ENCODE peak calls at places on chromosomes 16 and 17, in ten cellular contexts. One of them, this sample, is unnamed.

GRCh38 chr16:88300463-88300835 is 82.3 kb upstream of the ZNF469 start:
- DNase-seq in lower leg skin: no peak
- DNase-seq in left ventricle myocardium inferior: no peak
- DNase-seq in A549: no peak
- DNase-seq in H1: no peak
- DNase-seq in BJ: no peak
- DNase-seq in cardiac fibroblast: no peak
- DNase-seq in thyroid gland: no peak
- DNase-seq in heart right ventricle: no peak
- DNase-seq in Peyer's patch: no peak
- DNase-seq in this sample: no peak

GRCh38 chr16:3737181-3737580 is 19.9 kb upstream of the TRAP1 start:
- DNase-seq in thyroid gland: no peak
- DNase-seq in left ventricle myocardium inferior: no peak
- DNase-seq in BJ: no peak
- DNase-seq in H1: no peak
- DNase-seq in A549: no peak
- DNase-seq in heart right ventricle: no peak
- DNase-seq in cardiac fibroblast: no peak
- DNase-seq in lower leg skin: no peak
- DNase-seq in Peyer's patch: no peak
- DNase-seq in this sample: no peak

GRCh38 chr17:45729284-45729907 is 54.7 kb upstream of the CRHR1 start:
- DNase-seq in A549: no peak
- DNase-seq in thyroid gland: peak
- DNase-seq in H1: no peak
- DNase-seq in cardiac fibroblast: no peak
- DNase-seq in lower leg skin: no peak
- DNase-seq in Peyer's patch: no peak
- DNase-seq in left ventricle myocardium inferior: no peak
- DNase-seq in BJ: no peak
- DNase-seq in heart right ventricle: no peak
- DNase-seq in this sample: no peak

GRCh38 chr17:61408151-61409041 is 8.8 kb downstream of the TBX2 start:
- DNase-seq in thyroid gland: no peak
- DNase-seq in lower leg skin: no peak
- DNase-seq in Peyer's patch: no peak
- DNase-seq in left ventricle myocardium inferior: no peak
- DNase-seq in cardiac fibroblast: peak
- DNase-seq in BJ: no peak
- DNase-seq in H1: no peak
- DNase-seq in heart right ventricle: no peak
- DNase-seq in A549: no peak
- DNase-seq in this sample: no peak

GRCh38 chr17:67974598-67975066 is 21.6 kb downstream of the C17orf58 start:
- DNase-seq in H1: peak
- DNase-seq in thyroid gland: no peak
- DNase-seq in Peyer's patch: no peak
- DNase-seq in BJ: no peak
- DNase-seq in A549: no peak
- DNase-seq in lower leg skin: no peak
- DNase-seq in cardiac fibroblast: no peak
- DNase-seq in left ventricle myocardium inferior: no peak
- DNase-seq in heart right ventricle: no peak
- DNase-seq in this sample: no peak

GRCh38 chr17:41610965-41611640 is 1.5 kb downstream of the KRT16 start:
- DNase-seq in H1: no peak
- DNase-seq in cardiac fibroblast: no peak
- DNase-seq in A549: no peak
- DNase-seq in lower leg skin: no peak
- DNase-seq in heart right ventricle: no peak
- DNase-seq in Peyer's patch: no peak
- DNase-seq in left ventricle myocardium inferior: no peak
- DNase-seq in BJ: no peak
- DNase-seq in thyroid gland: no peak
- DNase-seq in this sample: no peak

GRCh38 chr16:47132310-47132709 is 11.4 kb downstream of the NETO2 start:
- DNase-seq in Peyer's patch: no peak
- DNase-seq in left ventricle myocardium inferior: no peak
- DNase-seq in lower leg skin: no peak
- DNase-seq in heart right ventricle: no peak
- DNase-seq in A549: no peak
- DNase-seq in cardiac fibroblast: no peak
- DNase-seq in H1: no peak
- DNase-seq in thyroid gland: no peak
- DNase-seq in BJ: no peak
- DNase-seq in this sample: no peak

GRCh38 chr17:78383725-78384471 is 5.4 kb downstream of the PGS1 start:
- DNase-seq in heart right ventricle: peak
- DNase-seq in BJ: peak
- DNase-seq in A549: no peak
- DNase-seq in H1: no peak
- DNase-seq in thyroid gland: peak
- DNase-seq in cardiac fibroblast: peak
- DNase-seq in lower leg skin: peak
- DNase-seq in Peyer's patch: peak
- DNase-seq in left ventricle myocardium inferior: peak
- DNase-seq in this sample: no peak

GRCh38 chr16:83717814-83718213 is 90.0 kb upstream of the HSBP1 start:
- DNase-seq in A549: no peak
- DNase-seq in H1: no peak
- DNase-seq in lower leg skin: no peak
- DNase-seq in heart right ventricle: peak
- DNase-seq in cardiac fibroblast: peak
- DNase-seq in thyroid gland: no peak
- DNase-seq in BJ: peak
- DNase-seq in Peyer's patch: no peak
- DNase-seq in left ventricle myocardium inferior: no peak
- DNase-seq in this sample: no peak

GRCh38 chr16:85577899-85578598 is 35.1 kb upstream of the GSE1 start:
- DNase-seq in heart right ventricle: no peak
- DNase-seq in A549: no peak
- DNase-seq in left ventricle myocardium inferior: no peak
- DNase-seq in lower leg skin: no peak
- DNase-seq in H1: no peak
- DNase-seq in BJ: no peak
- DNase-seq in Peyer's patch: no peak
- DNase-seq in thyroid gland: no peak
- DNase-seq in cardiac fibroblast: no peak
- DNase-seq in this sample: no peak

GRCh38 chr16:86110134-86110533 is 211.2 kb downstream of the IRF8 start:
- DNase-seq in heart right ventricle: no peak
- DNase-seq in lower leg skin: no peak
- DNase-seq in thyroid gland: no peak
- DNase-seq in cardiac fibroblast: no peak
- DNase-seq in BJ: no peak
- DNase-seq in left ventricle myocardium inferior: no peak
- DNase-seq in A549: no peak
- DNase-seq in Peyer's patch: no peak
- DNase-seq in H1: no peak
- DNase-seq in this sample: no peak

GRCh38 chr16:46855389-46855788 is 24.4 kb upstream of the C16orf87 start:
- DNase-seq in BJ: no peak
- DNase-seq in left ventricle myocardium inferior: no peak
- DNase-seq in A549: no peak
- DNase-seq in cardiac fibroblast: no peak
- DNase-seq in lower leg skin: no peak
- DNase-seq in heart right ventricle: no peak
- DNase-seq in Peyer's patch: no peak
- DNase-seq in H1: no peak
- DNase-seq in thyroid gland: no peak
- DNase-seq in this sample: no peak

GRCh38 chr17:51610834-51611233 is 350.5 kb downstream of the UTP18 start:
- DNase-seq in lower leg skin: no peak
- DNase-seq in A549: no peak
- DNase-seq in BJ: no peak
- DNase-seq in H1: no peak
- DNase-seq in cardiac fibroblast: no peak
- DNase-seq in left ventricle myocardium inferior: no peak
- DNase-seq in Peyer's patch: no peak
- DNase-seq in heart right ventricle: no peak
- DNase-seq in thyroid gland: no peak
- DNase-seq in this sample: no peak

GRCh38 chr17:51611585-51611984 is 351.2 kb downstream of the UTP18 start:
- DNase-seq in Peyer's patch: no peak
- DNase-seq in left ventricle myocardium inferior: no peak
- DNase-seq in H1: no peak
- DNase-seq in thyroid gland: no peak
- DNase-seq in lower leg skin: no peak
- DNase-seq in BJ: no peak
- DNase-seq in heart right ventricle: peak
- DNase-seq in cardiac fibroblast: no peak
- DNase-seq in A549: no peak
- DNase-seq in this sample: no peak

GRCh38 chr17:51610155-51610554 is 349.8 kb downstream of the UTP18 start:
- DNase-seq in left ventricle myocardium inferior: no peak
- DNase-seq in heart right ventricle: no peak
- DNase-seq in BJ: no peak
- DNase-seq in cardiac fibroblast: no peak
- DNase-seq in A549: no peak
- DNase-seq in thyroid gland: no peak
- DNase-seq in Peyer's patch: no peak
- DNase-seq in H1: no peak
- DNase-seq in lower leg skin: no peak
- DNase-seq in this sample: no peak

GRCh38 chr17:51612692-51613091 is 352.3 kb downstream of the UTP18 start:
- DNase-seq in heart right ventricle: no peak
- DNase-seq in cardiac fibroblast: no peak
- DNase-seq in A549: no peak
- DNase-seq in H1: no peak
- DNase-seq in BJ: no peak
- DNase-seq in left ventricle myocardium inferior: no peak
- DNase-seq in Peyer's patch: no peak
- DNase-seq in lower leg skin: no peak
- DNase-seq in thyroid gland: no peak
- DNase-seq in this sample: no peak

GRCh38 chr17:51613255-51613654 is 352.9 kb downstream of the UTP18 start:
- DNase-seq in A549: no peak
- DNase-seq in heart right ventricle: no peak
- DNase-seq in lower leg skin: no peak
- DNase-seq in BJ: no peak
- DNase-seq in thyroid gland: no peak
- DNase-seq in cardiac fibroblast: no peak
- DNase-seq in Peyer's patch: no peak
- DNase-seq in left ventricle myocardium inferior: no peak
- DNase-seq in H1: no peak
- DNase-seq in this sample: no peak
- TF ChIP-seq CTCF in A549: no peak
- TF ChIP-seq CTCF in heart right ventricle: no peak
- TF ChIP-seq CTCF in lower leg skin: no peak
- TF ChIP-seq CTCF in BJ: no peak
- TF ChIP-seq CTCF in thyroid gland: no peak
- TF ChIP-seq CTCF in cardiac fibroblast: no peak
- TF ChIP-seq CTCF in Peyer's patch: no peak
- TF ChIP-seq CTCF in left ventricle myocardium inferior: no peak
- TF ChIP-seq CTCF in H1: no peak
- TF ChIP-seq CTCF in this sample: no peak

GRCh38 chr17:8753976-8754440 is 4.3 kb downstream of the SPDYE4 start:
- DNase-seq in left ventricle myocardium inferior: no peak
- DNase-seq in heart right ventricle: no peak
- DNase-seq in BJ: no peak
- DNase-seq in lower leg skin: no peak
- DNase-seq in A549: peak
- DNase-seq in Peyer's patch: no peak
- DNase-seq in cardiac fibroblast: peak
- DNase-seq in H1: no peak
- DNase-seq in thyroid gland: no peak
- DNase-seq in this sample: no peak
- TF ChIP-seq CTCF in left ventricle myocardium inferior: no peak
- TF ChIP-seq CTCF in heart right ventricle: peak
- TF ChIP-seq CTCF in BJ: peak
- TF ChIP-seq CTCF in lower leg skin: no peak
- TF ChIP-seq CTCF in A549: peak
- TF ChIP-seq CTCF in Peyer's patch: peak
- TF ChIP-seq CTCF in cardiac fibroblast: peak
- TF ChIP-seq CTCF in H1: no peak
- TF ChIP-seq CTCF in thyroid gland: no peak
- TF ChIP-seq CTCF in this sample: peak

DNA sequence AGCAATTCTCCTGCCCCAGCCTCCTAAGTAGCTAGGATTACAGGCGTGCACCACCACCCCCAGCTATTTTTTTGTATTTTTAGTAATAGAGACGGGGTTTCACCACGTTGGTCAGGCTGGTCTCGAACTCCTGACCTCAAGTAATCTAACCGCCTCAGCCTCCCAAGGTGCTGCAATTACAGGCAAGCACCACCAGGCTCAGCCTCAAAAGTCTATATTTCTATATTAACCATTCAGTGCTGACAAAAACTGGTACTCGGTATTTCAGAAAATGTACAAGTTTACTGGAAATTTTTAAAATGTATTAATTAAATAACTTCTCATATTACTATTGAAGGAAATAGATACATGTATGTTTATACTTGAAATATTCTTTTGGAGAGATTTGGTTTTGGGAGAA is 1.4 kb upstream of the HEXD start:
- DNase-seq in heart right ventricle: no peak
- DNase-seq in thyroid gland: no peak
- DNase-seq in BJ: no peak
- DNase-seq in A549: no peak
- DNase-seq in left ventricle myocardium inferior: no peak
- DNase-seq in H1: no peak
- DNase-seq in lower leg skin: no peak
- DNase-seq in Peyer's patch: no peak
- DNase-seq in cardiac fibroblast: no peak
- DNase-seq in this sample: no peak
- TF ChIP-seq CTCF in heart right ventricle: no peak
- TF ChIP-seq CTCF in thyroid gland: no peak
- TF ChIP-seq CTCF in BJ: no peak
- TF ChIP-seq CTCF in A549: no peak
- TF ChIP-seq CTCF in left ventricle myocardium inferior: peak
- TF ChIP-seq CTCF in H1: peak
- TF ChIP-seq CTCF in lower leg skin: no peak
- TF ChIP-seq CTCF in Peyer's patch: no peak
- TF ChIP-seq CTCF in cardiac fibroblast: peak
- TF ChIP-seq CTCF in this sample: no peak

DNA sequence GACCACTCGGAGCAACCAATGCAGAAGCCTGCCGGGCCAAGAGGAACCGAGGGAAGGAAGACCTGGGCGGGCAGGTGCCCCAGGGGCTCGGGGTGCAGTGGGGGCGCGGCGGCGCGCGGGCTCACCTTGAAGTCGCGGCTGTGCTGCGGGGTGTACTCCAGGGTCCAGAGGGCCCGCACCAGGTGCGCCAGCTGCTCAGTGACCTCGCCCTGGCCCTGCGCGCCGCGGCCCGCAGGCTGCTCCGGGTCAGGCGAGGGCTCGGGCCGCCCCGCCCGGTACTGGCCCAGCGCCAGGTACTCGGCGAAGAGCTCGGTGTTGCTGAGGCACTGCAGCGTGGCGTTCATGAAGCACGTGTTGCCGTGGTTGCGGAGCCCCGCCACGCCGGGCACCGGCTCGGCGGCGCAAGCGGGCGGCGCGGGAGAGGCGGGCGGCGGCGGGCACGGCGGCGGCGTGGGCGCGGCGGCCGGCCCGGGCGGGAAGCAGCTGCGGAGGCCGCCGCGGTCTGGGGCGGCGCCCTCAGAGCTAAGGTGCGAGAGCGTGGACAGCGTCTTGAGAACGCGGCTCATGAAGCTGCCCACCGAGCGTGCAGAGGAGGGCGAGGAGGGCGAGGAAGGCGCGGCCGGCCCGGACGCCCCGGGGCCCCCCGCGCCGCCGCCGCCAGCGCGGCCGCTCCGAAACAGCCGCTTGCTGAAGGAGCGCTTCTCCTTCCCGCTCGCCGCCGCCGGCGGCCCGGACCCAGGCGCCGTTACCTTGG is 562 bp downstream of the USP31 start:
- DNase-seq in thyroid gland: peak
- DNase-seq in H1: no peak
- DNase-seq in BJ: no peak
- DNase-seq in heart right ventricle: peak
- DNase-seq in left ventricle myocardium inferior: peak
- DNase-seq in A549: peak
- DNase-seq in Peyer's patch: peak
- DNase-seq in cardiac fibroblast: peak
- DNase-seq in lower leg skin: peak
- DNase-seq in this sample: peak
- TF ChIP-seq CTCF in thyroid gland: no peak
- TF ChIP-seq CTCF in H1: no peak
- TF ChIP-seq CTCF in BJ: no peak
- TF ChIP-seq CTCF in heart right ventricle: no peak
- TF ChIP-seq CTCF in left ventricle myocardium inferior: no peak
- TF ChIP-seq CTCF in A549: no peak
- TF ChIP-seq CTCF in Peyer's patch: no peak
- TF ChIP-seq CTCF in cardiac fibroblast: no peak
- TF ChIP-seq CTCF in lower leg skin: no peak
- TF ChIP-seq CTCF in this sample: no peak